ENCODE peak calls at places on chromosome 10, in four cellular contexts. S is H54, J is NCI-H510A treated with DMSO at 0.1 percent for 48 hours, G is posterior cingulate gyrus. L is an unnamed sample.

GRCh38 chr10:43203491-43204393 is 63.1 kb downstream of the RASGEF1A start:
- DNase-seq in G (no peak), J (no peak), S (peak), L (no peak)

GRCh38 chr10:48606530-48607355 is 1.9 kb upstream of the ARHGAP22 start:
- DNase-seq in S (peak), G (no peak), J (no peak), L (no peak)

GRCh38 chr10:17649836-17650235 is 5.9 kb downstream of the STAM start:
- DNase-seq in J (no peak), G (no peak), S (no peak), L (no peak)

GRCh38 chr10:87818505-87819273 is 663 bp upstream of the ATAD1 start:
- DNase-seq in S (peak), J (peak), G (peak), L (peak)

GRCh38 chr10:103127241-103127640 is 65.8 kb downstream of the NT5C2 start:
- DNase-seq in J (no peak), S (no peak), G (no peak), L (no peak)

GRCh38 chr10:78925275-78925674 is 143.5 kb upstream of the ZMIZ1 start:
- DNase-seq in G (no peak), S (no peak), J (no peak), L (no peak)

GRCh38 chr10:44030681-44031080 is 354.2 kb downstream of the CXCL12 start:
- DNase-seq in G (no peak), S (no peak), J (no peak), L (no peak)

GRCh38 chr10:100730739-100731602 is 14.4 kb upstream of the PAX2 start:
- DNase-seq in G (no peak), S (no peak), J (no peak), L (no peak)

GRCh38 chr10:69867699-69868558 is 66.2 kb downstream of the COL13A1 start:
- DNase-seq in G (no peak), J (no peak), S (no peak), L (no peak)

GRCh38 chr10:122181901-122182799 is 88.9 kb upstream of the BTBD16 start:
- DNase-seq in S (no peak), G (no peak), J (no peak), L (peak)

GRCh38 chr10:113047605-113047962 is 97.5 kb downstream of the TCF7L2 start:
- DNase-seq in G (no peak), J (no peak), S (no peak), L (no peak)

GRCh38 chr10:94277450-94277849 is 85.3 kb downstream of the NOC3L start:
- DNase-seq in S (no peak), J (no peak), G (no peak), L (no peak)

GRCh38 chr10:129462257-129462795 is 4.7 kb upstream of the MGMT start:
- DNase-seq in J (no peak), S (no peak), G (no peak), L (no peak)

GRCh38 chr10:127196227-127196954 is at the start of gene INSYN2A:
- DNase-seq in S (peak), J (peak), G (peak), L (peak)

GRCh38 chr10:9305018-9305655 is 1250.6 kb downstream of the GATA3 start:
- DNase-seq in G (no peak), S (no peak), J (peak), L (no peak)

GRCh38 chr10:126147866-126148578 is 240.3 kb downstream of the ADAM12 start:
- DNase-seq in G (no peak), J (no peak), S (no peak), L (no peak)

GRCh38 chr10:95276367-95277200 is 14.2 kb downstream of the PDLIM1 start:
- DNase-seq in J (no peak), G (no peak), S (no peak), L (no peak)

GRCh38 chr10:48390933-48391845 is 84.7 kb downstream of the MAPK8 start:
- DNase-seq in G (no peak), J (no peak), S (no peak), L (no peak)

GRCh38 chr10:11776080-11776479 is 33.9 kb downstream of the ECHDC3 start:
- DNase-seq in G (no peak), S (no peak), J (no peak), L (no peak)

GRCh38 chr10:28300027-28300426 is 2.8 kb downstream of the MPP7 start:
- DNase-seq in J (no peak), G (no peak), S (no peak), L (no peak)

GRCh38 chr10:84469470-84469869 is 141.1 kb downstream of the CCSER2 start:
- DNase-seq in J (no peak), G (no peak), S (no peak), L (no peak)

GRCh38 chr10:80500572-80501380 is 36.9 kb upstream of the SH2D4B start:
- DNase-seq in S (no peak), G (no peak), J (no peak), L (no peak)

GRCh38 chr10:100401631-100402328 is 54.7 kb downstream of the SCD start:
- DNase-seq in J (no peak), G (no peak), S (no peak), L (no peak)

GRCh38 chr10:47063858-47064257 is 152.6 kb downstream of the PTPN20 start:
- DNase-seq in S (no peak), J (peak), G (no peak), L (no peak)

GRCh38 chr10:79383974-79384606 is 36.8 kb downstream of the PPIF start:
- DNase-seq in G (no peak), J (no peak), S (no peak), L (no peak)

GRCh38 chr10:118853916-118854315 is 99.1 kb upstream of the CACUL1 start:
- DNase-seq in J (no peak), S (no peak), G (no peak), L (no peak)

GRCh38 chr10:93701903-93702277 is 502 bp downstream of the FRA10AC1 start:
- DNase-seq in G (peak), J (peak), S (peak), L (no peak)

GRCh38 chr10:20446794-20447193 is 450.3 kb downstream of the NEBL start:
- DNase-seq in G (no peak), S (no peak), J (peak), L (no peak)

GRCh38 chr10:88227342-88228018 is 355.6 kb downstream of the RNLS start:
- DNase-seq in G (no peak), J (no peak), S (no peak), L (no peak)

GRCh38 chr10:1661861-1662260 is 75.5 kb downstream of the ADARB2 start:
- DNase-seq in S (no peak), G (no peak), J (no peak), L (no peak)

GRCh38 chr10:34124522-34125035 is 690.5 kb downstream of the PARD3 start:
- DNase-seq in G (no peak), J (no peak), S (peak), L (no peak)

GRCh38 chr10:14543048-14543903 is 212.6 kb upstream of the FRMD4A start:
- DNase-seq in S (no peak), J (peak), G (no peak), L (no peak)

L was measured in NCI-H1092 treated with DMSO at 0.1 percent for 48 hours.